ENCODE peak calls at places on chromosomes 5 and 9, in nine cellular contexts. Y is stomach; S is CD4-positive, alpha-beta T cell; P is bronchial epithelial cell; V is ovary; W is GM12865; Q is upper lobe of right lung; Z is HepG2; F is glutamatergic neuron. U is an unnamed sample.

GRCh38 chr5:98099448-98100105 is 673.9 kb upstream of the RGMB start:
- DNase-seq in W (no peak), Y (no peak), S (no peak), V (no peak), Q (no peak), Z (no peak), F (no peak), P (peak; percentile 76), U (no peak)

GRCh38 chr9:136808781-136809158 is 1.0 kb downstream of the RABL6 start:
- DNase-seq in P (peak; percentile 22), Q (no peak), S (no peak), Z (no peak), F (no peak), V (no peak), Y (no peak), W (no peak), U (no peak)

GRCh38 chr5:168314735-168315411 is 23.4 kb downstream of the WWC1 start:
- DNase-seq in P (peak; percentile 97), F (no peak), W (no peak), V (no peak), S (no peak), Y (peak; percentile 93), Z (peak; percentile 97), Q (peak; percentile 87), U (no peak)

GRCh38 chr5:27083763-27084420 is 45.5 kb upstream of the CDH9 start:
- DNase-seq in Z (no peak), S (no peak), W (no peak), F (no peak), Q (no peak), Y (no peak), P (no peak), V (no peak), U (no peak)

GRCh38 chr5:14463629-14464028 is 118.0 kb upstream of the OTULINL start:
- DNase-seq in Q (no peak), S (no peak), F (no peak), V (no peak), P (peak; percentile 86), W (no peak), Z (no peak), Y (no peak), U (peak; percentile 86)

GRCh38 chr5:96195053-96195452 is 233.4 kb upstream of the ELL2 start:
- DNase-seq in S (no peak), Q (no peak), V (no peak), P (no peak), Z (no peak), F (no peak), Y (no peak), W (no peak), U (no peak)

GRCh38 chr5:169161022-169161680 is 139.8 kb downstream of the SLIT3 start:
- DNase-seq in V (peak; percentile 60), Y (no peak), Z (no peak), W (no peak), P (peak; percentile 16), Q (no peak), S (no peak), F (no peak), U (no peak)

GRCh38 chr5:154058055-154059038 is 19.6 kb downstream of the MFAP3 start:
- DNase-seq in Q (no peak), W (peak; percentile 76), S (no peak), Z (no peak), F (no peak), Y (peak; percentile 75), P (peak; percentile 77), V (no peak), U (no peak)

GRCh38 chr9:715743-716400 is 125.6 kb upstream of the DMRT1 start:
- DNase-seq in V (no peak), W (no peak), Y (no peak), Z (peak; percentile 53), P (no peak), Q (no peak), S (no peak), F (no peak), U (no peak)

GRCh38 chr5:55993013-55993412 is 1.8 kb downstream of the IL6ST start:
- DNase-seq in W (peak; percentile 9), Z (no peak), F (no peak), S (no peak), V (no peak), Q (no peak), P (peak; percentile 32), Y (no peak), U (no peak)

GRCh38 chr9:2663886-2664674 is 42.5 kb downstream of the VLDLR start:
- DNase-seq in Z (no peak), V (no peak), Y (no peak), W (no peak), P (no peak), Q (no peak), S (no peak), F (no peak), U (no peak)

GRCh38 chr9:2664675-2665065 is 43.1 kb downstream of the VLDLR start:
- DNase-seq in W (no peak), F (no peak), Q (no peak), V (no peak), P (no peak), Y (no peak), Z (no peak), S (no peak), U (no peak)

GRCh38 chr9:2666569-2666968 is 45.0 kb downstream of the VLDLR start:
- DNase-seq in Y (no peak), V (no peak), S (no peak), Q (no peak), Z (no peak), W (no peak), P (no peak), F (no peak), U (no peak)

GRCh38 chr9:2663486-2663885 is 41.9 kb downstream of the VLDLR start:
- DNase-seq in P (no peak), Q (no peak), S (no peak), W (no peak), Y (no peak), V (no peak), F (no peak), Z (no peak), U (no peak)

DNA sequence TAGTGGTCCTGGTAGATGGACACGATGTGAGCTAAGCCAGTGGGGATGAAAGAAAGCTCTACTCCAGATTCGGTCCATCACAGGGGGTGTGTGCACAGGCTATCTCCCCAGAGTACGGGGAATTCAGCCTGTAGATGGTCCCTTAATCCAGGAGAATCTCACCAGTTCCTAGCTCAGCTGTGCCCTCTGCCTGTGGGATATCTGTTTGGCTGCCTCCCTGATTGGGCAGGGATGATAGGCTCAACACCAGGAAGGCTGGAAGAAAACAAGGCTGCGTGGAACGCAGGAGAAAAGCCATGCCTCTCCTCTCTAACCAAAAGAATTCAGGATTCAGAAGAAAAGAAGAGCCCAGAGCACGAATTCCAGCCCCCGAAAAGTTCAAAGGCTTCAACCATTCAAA is 40.9 kb downstream of the VLDLR start:
- DNase-seq in V (no peak), Y (peak; percentile 26), Q (no peak), S (no peak), W (no peak), F (no peak), P (no peak), Z (no peak), U (no peak)
- TF ChIP-seq CTCF in V (no peak), Y (no peak), Q (no peak), S (no peak), W (no peak), F (no peak), P (peak; percentile 29), Z (peak; percentile 39), U (no peak)

DNA sequence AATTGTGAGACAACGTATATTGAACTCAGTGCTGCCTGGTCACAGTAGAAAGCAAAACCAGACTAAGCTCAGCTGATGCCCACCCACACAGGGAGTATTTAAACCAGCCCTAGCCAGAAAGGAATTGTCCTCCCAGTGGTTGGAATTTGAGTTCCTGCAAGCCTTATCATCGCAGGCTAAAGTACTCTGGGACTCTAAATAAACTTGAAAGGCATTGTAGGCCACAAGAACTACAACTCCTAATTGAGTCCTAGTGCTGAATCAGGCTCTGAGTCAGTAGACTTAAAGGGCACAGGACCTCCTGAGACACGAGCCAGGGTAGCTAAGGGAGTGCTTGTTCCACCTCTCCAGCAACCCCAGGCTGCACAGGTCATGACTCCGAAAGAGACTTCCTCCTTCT is 171.4 kb downstream of the MCTP1 start:
- DNase-seq in V (no peak), S (no peak), Q (no peak), Z (no peak), W (no peak), P (peak; percentile 44), Y (no peak), F (no peak), U (no peak)
- TF ChIP-seq CTCF in V (no peak), S (no peak), Q (no peak), Z (no peak), W (no peak), P (no peak), Y (no peak), F (no peak), U (no peak)

GRCh38 chr9:36925033-36925432 is 109.0 kb downstream of the PAX5 start:
- DNase-seq in Y (no peak), F (no peak), V (no peak), W (no peak), Q (no peak), Z (no peak), S (no peak), P (no peak), U (no peak)
- TF ChIP-seq CTCF in Y (no peak), F (no peak), V (no peak), W (no peak), Q (no peak), Z (no peak), S (no peak), P (no peak), U (no peak)

GRCh38 chr5:74519679-74520078 is 120.8 kb downstream of the ENC1 start:
- DNase-seq in S (no peak), V (no peak), P (no peak), Z (no peak), Y (no peak), W (no peak), Q (no peak), F (no peak), U (no peak)

GRCh38 chr5:74516217-74516636 is 124.3 kb downstream of the ENC1 start:
- DNase-seq in Q (no peak), P (no peak), W (no peak), S (no peak), V (no peak), Y (no peak), F (no peak), Z (peak; percentile 61), U (no peak)

GRCh38 chr5:74517700-74518099 is 122.8 kb downstream of the ENC1 start:
- DNase-seq in Q (no peak), P (peak; percentile 32), W (no peak), Y (no peak), Z (no peak), V (no peak), S (no peak), F (no peak), U (no peak)

GRCh38 chr5:74521401-74521800 is 119.1 kb downstream of the ENC1 start:
- DNase-seq in F (no peak), V (no peak), Q (no peak), Y (no peak), Z (no peak), W (no peak), P (no peak), S (no peak), U (no peak)

DNA sequence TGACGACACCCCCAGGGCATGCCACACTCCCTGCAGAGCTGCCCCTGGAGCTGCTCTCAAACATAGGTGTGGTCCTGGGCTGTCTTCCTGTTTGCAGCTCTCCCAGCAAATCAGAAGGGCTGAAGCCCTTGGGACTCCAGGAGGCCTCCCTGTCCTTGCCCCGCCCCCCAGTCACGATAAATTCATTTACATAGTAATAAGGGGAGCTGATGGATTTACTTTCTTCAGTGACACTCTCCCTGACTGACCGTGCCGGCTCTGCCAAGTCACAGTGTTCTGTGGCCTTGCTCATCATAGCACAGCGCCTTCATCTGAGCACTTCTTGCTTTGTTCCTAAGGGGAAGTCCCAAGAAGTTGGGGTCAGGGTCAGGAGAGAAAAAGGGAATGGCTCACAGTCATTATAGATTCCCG is 121.4 kb downstream of the ENC1 start:
- DNase-seq in Y (no peak), S (no peak), Z (no peak), W (no peak), Q (no peak), F (peak; percentile 25), V (no peak), P (no peak), U (no peak)
- TF ChIP-seq CTCF in Y (no peak), S (no peak), Z (no peak), W (no peak), Q (no peak), F (no peak), V (no peak), P (no peak), U (no peak)